ENCODE peak calls at places on chromosomes 16 and 17, in nine cellular contexts. I, W, B, S, Z, M, K, R and X are unnamed samples.

GRCh38 chr16:89049484-89050118 is 44.1 kb upstream of the ACSF3 start:
- DNase-seq in S (no peak), K (no peak), B (no peak), I (no peak), R (no peak), M (peak; percentile 34), W (no peak), Z (no peak), X (no peak)

GRCh38 chr16:49969356-49970030 is 55.5 kb upstream of the CNEP1R1 start:
- DNase-seq in K (no peak), M (no peak), S (no peak), I (peak; percentile 21), R (no peak), B (no peak), Z (no peak), W (no peak), X (no peak)

GRCh38 chr17:47265983-47266541 is 12.4 kb downstream of the ITGB3 start:
- DNase-seq in M (no peak), W (no peak), Z (peak; percentile 93), S (no peak), K (no peak), B (no peak), I (no peak), R (no peak), X (no peak)

GRCh38 chr17:67520282-67520906 is 143.3 kb downstream of the PITPNC1 start:
- DNase-seq in Z (no peak), S (no peak), M (peak; percentile 87), K (no peak), B (no peak), W (no peak), R (no peak), I (no peak), X (no peak)

GRCh38 chr16:82755570-82756282 is 129.0 kb downstream of the CDH13 start:
- DNase-seq in Z (no peak), S (no peak), I (peak; percentile 40), R (no peak), M (no peak), B (no peak), K (no peak), W (no peak), X (no peak)

GRCh38 chr17:40122466-40122943 is 734 bp downstream of the MSL1 start:
- DNase-seq in B (no peak), K (peak; percentile 66), M (peak; percentile 85), W (no peak), Z (peak; percentile 55), S (no peak), I (peak; percentile 68), R (no peak), X (no peak)

GRCh38 chr17:61122356-61122913 is 277.2 kb upstream of the TBX2 start:
- DNase-seq in Z (no peak), B (no peak), R (no peak), M (no peak), W (no peak), S (no peak), K (no peak), I (peak; percentile 32), X (no peak)

GRCh38 chr17:28811594-28812135 is 30.9 kb downstream of the FAM222B start:
- DNase-seq in R (no peak), K (no peak), S (no peak), B (peak; percentile 7), I (peak; percentile 38), W (peak; percentile 15), M (peak; percentile 17), Z (peak; percentile 67), X (no peak)

GRCh38 chr16:2852731-2853507 is 5.1 kb downstream of the PRSS22 start:
- DNase-seq in Z (no peak), B (no peak), R (no peak), M (no peak), S (no peak), K (no peak), W (no peak), I (no peak), X (no peak)

GRCh38 chr17:66326476-66327047 is 24.1 kb downstream of the PRKCA start:
- DNase-seq in M (no peak), B (no peak), K (no peak), R (no peak), I (no peak), W (no peak), Z (no peak), S (no peak), X (no peak)

GRCh38 chr16:4915226-4915761 is 21.7 kb downstream of the PPL start:
- DNase-seq in K (no peak), M (peak; percentile 60), B (no peak), S (no peak), I (no peak), W (peak; percentile 57), Z (no peak), R (no peak), X (no peak)

GRCh38 chr16:14513389-14514107 is 116.5 kb downstream of the PARN start:
- DNase-seq in S (peak; percentile 56), W (no peak), B (peak; percentile 82), K (no peak), M (no peak), I (no peak), Z (no peak), R (no peak), X (peak; percentile 58)

GRCh38 chr17:19712436-19713004 is 3.9 kb downstream of the SLC47A2 start:
- DNase-seq in B (no peak), M (no peak), K (no peak), I (no peak), R (no peak), W (no peak), Z (no peak), S (no peak), X (no peak)

GRCh38 chr16:35102780-35103403 is 1643.5 kb downstream of the TP53TG3F start:
- DNase-seq in Z (peak; percentile 25), M (no peak), K (no peak), R (no peak), S (no peak), B (no peak), W (no peak), I (peak; percentile 16), X (no peak)

GRCh38 chr16:814974-815373 is 14.4 kb upstream of the GNG13 start:
- DNase-seq in W (no peak), I (no peak), S (no peak), B (no peak), K (no peak), R (no peak), Z (no peak), M (no peak), X (no peak)

GRCh38 chr17:76273435-76273921 is 8.3 kb downstream of the UBALD2 start:
- DNase-seq in W (no peak), B (no peak), K (no peak), S (no peak), R (no peak), I (no peak), M (no peak), Z (no peak), X (no peak)

GRCh38 chr17:28878981-28879380 is 18.6 kb downstream of the FLOT2 start:
- DNase-seq in I (peak; percentile 95), B (no peak), R (no peak), M (no peak), Z (peak; percentile 83), S (peak; percentile 35), W (peak; percentile 67), K (peak; percentile 75), X (no peak)

GRCh38 chr16:31467151-31467550 is 4.8 kb upstream of the TGFB1I1 start:
- DNase-seq in W (no peak), B (no peak), S (no peak), K (no peak), I (no peak), Z (no peak), M (peak; percentile 24), R (no peak), X (no peak)
- H3K27ac ChIP-seq in W (no peak overlapping the region), B (no peak overlapping the region), S (no peak overlapping the region), K (no peak overlapping the region), I (no peak overlapping the region), Z (no peak overlapping the region), M (no peak overlapping the region), R (peak overlapping the region; percentile 7), X (no peak overlapping the region)

GRCh38 chr17:58517928-58518609 is 3.6 kb upstream of the MTMR4 start:
- DNase-seq in R (peak; percentile 99), Z (peak; percentile 100), S (peak; percentile 99), B (peak; percentile 100), W (peak; percentile 100), M (peak; percentile 100), I (peak; percentile 100), K (peak; percentile 95), X (peak; percentile 100)

GRCh38 chr17:58516644-58517377 is 2.4 kb upstream of the MTMR4 start:
- DNase-seq in M (peak; percentile 62), R (no peak), S (no peak), W (no peak), Z (no peak), K (no peak), I (no peak), B (no peak), X (no peak)

GRCh38 chr17:58515286-58515685 is 848 bp upstream of the MTMR4 start:
- DNase-seq in R (no peak), S (no peak), W (no peak), M (no peak), K (no peak), I (no peak), B (no peak), Z (no peak), X (no peak)

GRCh38 chr17:58514795-58515157 is 338 bp upstream of the MTMR4 start:
- DNase-seq in I (no peak), W (no peak), B (no peak), K (no peak), Z (no peak), M (no peak), S (no peak), R (no peak), X (no peak)

DNA sequence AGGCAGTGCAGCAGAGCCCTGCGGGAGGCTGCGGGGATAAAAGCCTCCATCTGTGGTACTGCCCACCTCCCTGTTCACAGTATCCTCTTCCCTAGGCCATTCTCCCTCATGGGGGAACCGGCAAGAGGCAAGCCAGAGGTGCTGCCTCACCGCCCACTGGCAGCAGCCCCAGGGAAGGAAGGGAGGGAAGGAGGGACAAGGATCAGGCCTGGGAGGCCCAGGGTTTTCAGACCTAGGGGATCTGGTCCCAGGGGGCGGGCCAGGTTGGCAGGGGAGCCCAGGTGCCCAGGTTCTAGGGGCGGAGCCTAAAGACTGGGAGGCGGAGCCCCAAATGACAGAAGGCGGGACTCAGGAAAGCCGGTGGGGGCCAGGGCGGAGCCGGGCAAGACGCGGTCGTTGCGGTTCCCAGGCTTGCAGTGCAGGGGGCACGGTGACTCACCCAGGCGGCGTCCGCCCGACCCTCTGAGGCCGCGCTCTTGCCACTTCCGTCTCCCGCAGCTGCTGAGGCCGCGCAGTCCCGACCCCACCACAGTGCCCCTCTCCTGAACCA is 3.0 kb upstream of the MTMR4 start:
- DNase-seq in W (no peak), Z (no peak), K (no peak), S (no peak), B (no peak), M (no peak), I (no peak), R (no peak), X (no peak)
- TF ChIP-seq POLR2AphosphoS5 in W (peak; percentile 26), Z (no peak), K (peak; percentile 73), S (peak; percentile 65), B (no peak), M (no peak), I (peak; percentile 38), R (peak; percentile 83), X (peak; percentile 12)

GRCh38 chr17:77892469-77893143 is 65.9 kb upstream of the TNRC6C start:
- DNase-seq in S (no peak), K (peak; percentile 92), W (peak; percentile 21), R (no peak), I (peak; percentile 91), B (no peak), M (peak; percentile 56), Z (peak; percentile 79), X (no peak)
- TF ChIP-seq CTCF in S (no peak), K (peak; percentile 95), W (peak; percentile 85), R (peak; percentile 12), I (peak; percentile 82), B (no peak), M (no peak), Z (peak; percentile 82), X (no peak)

GRCh38 chr16:54287758-54288591 is 1.4 kb upstream of the IRX3 start:
- DNase-seq in Z (no peak), K (no peak), B (no peak), M (no peak), R (no peak), I (peak; percentile 30), W (no peak), S (no peak), X (no peak)
- H3K27ac ChIP-seq in Z (no peak overlapping the region), K (no peak overlapping the region), B (peak overlapping the region; percentile 97), M (no peak overlapping the region), R (no peak overlapping the region), I (no peak overlapping the region), W (no peak overlapping the region), S (peak overlapping the region; percentile 85), X (peak overlapping the region; percentile 100)